ENCODE peak calls at places on chromosomes 2 and 18, in ten cellular contexts. U, F, A, Z, W, K, C, S, P and N are unnamed samples.

GRCh38 chr2:174607584-174607983 is 10.0 kb upstream of the WIPF1 start:
- DNase-seq in U (no peak), S (no peak), P (no peak), Z (no peak), A (no peak), W (no peak), K (no peak), F (no peak), C (no peak), N (no peak)

GRCh38 chr18:10563886-10564285 is 38.1 kb downstream of the NAPG start:
- DNase-seq in S (peak), F (no peak), U (no peak), W (no peak), Z (peak), K (peak), P (no peak), C (peak), A (no peak), N (no peak)

GRCh38 chr2:238101891-238102841 is 2.0 kb downstream of the ESPNL start:
- DNase-seq in W (no peak), P (no peak), F (peak), K (no peak), A (no peak), U (no peak), C (no peak), S (peak), Z (no peak), N (peak)

GRCh38 chr2:231710751-231711676 is 2.7 kb downstream of the PTMA start:
- DNase-seq in F (peak), C (no peak), P (peak), W (no peak), U (peak), Z (peak), K (peak), S (no peak), A (no peak), N (no peak)

GRCh38 chr2:43458002-43458628 is 137.7 kb downstream of the THADA start:
- DNase-seq in A (no peak), P (peak), W (no peak), K (no peak), C (peak), S (no peak), F (no peak), Z (peak), U (no peak), N (no peak)

GRCh38 chr2:96163415-96163767 is 18.2 kb upstream of the DUSP2 start:
- DNase-seq in Z (no peak), K (no peak), W (no peak), S (no peak), F (no peak), U (no peak), P (no peak), A (no peak), C (no peak), N (no peak)

GRCh38 chr2:96153991-96154431 is 8.8 kb upstream of the DUSP2 start:
- DNase-seq in S (peak), W (peak), P (no peak), K (peak), Z (no peak), U (no peak), A (no peak), C (no peak), F (no peak), N (no peak)

GRCh38 chr18:30682667-30683066 is 359.9 kb downstream of the DSC3 start:
- DNase-seq in W (no peak), C (peak), S (no peak), Z (no peak), F (no peak), K (no peak), A (no peak), U (no peak), P (no peak), N (no peak)

GRCh38 chr18:55586841-55587240 is 1.2 kb downstream of the TCF4 start:
- DNase-seq in P (no peak), K (no peak), Z (no peak), F (no peak), A (no peak), U (no peak), C (peak), W (no peak), S (no peak), N (no peak)

GRCh38 chr2:66888791-66889631 is 454.1 kb downstream of the MEIS1 start:
- DNase-seq in A (no peak), P (peak), W (no peak), Z (peak), F (no peak), K (no peak), S (no peak), C (peak), U (no peak), N (no peak)

GRCh38 chr18:354003-354402 is 86.2 kb upstream of the THOC1 start:
- DNase-seq in C (no peak), A (no peak), K (no peak), F (no peak), Z (no peak), S (no peak), W (no peak), U (no peak), P (no peak), N (no peak)

GRCh38 chr2:240775911-240776310 is 44.1 kb downstream of the KIF1A start:
- DNase-seq in K (peak), A (no peak), S (no peak), F (no peak), W (no peak), C (no peak), Z (peak), P (no peak), U (peak), N (no peak)

GRCh38 chr2:158323381-158323780 is 133.2 kb downstream of the CCDC148 start:
- DNase-seq in Z (no peak), A (no peak), S (no peak), P (no peak), C (no peak), U (no peak), K (no peak), F (no peak), W (no peak), N (no peak)